ENCODE peak calls at places on chromosomes 16 and 17, in four cellular contexts. U is A673; Q is stimulated activated CD8-positive, alpha-beta memory T cell treated with anti-CD3 and anti-CD28 coated beads, Interleukin-15, amount 100 ng/mL, for 48 hours; J is A172. E is an unnamed sample.
A peak's percentile ranks its signal among the peaks of the same experiment; 100 is the strongest.

GRCh38 chr16:87438611-87438985 is 46.5 kb downstream of the MAP1LC3B start:
- DNase-seq in Q (no peak), U (no peak), J (no peak), E (no peak)

GRCh38 chr17:66589892-66590291 is 245.0 kb upstream of the CACNG5 start:
- DNase-seq in U (no peak), J (no peak), Q (no peak), E (no peak)

GRCh38 chr17:41784207-41784744 is 2.2 kb downstream of the JUP start:
- DNase-seq in J (peak; percentile 77), U (peak; percentile 18), Q (no peak), E (peak; percentile 72)

GRCh38 chr16:55922662-55923061 is 47.5 kb upstream of the CES5A start:
- DNase-seq in Q (no peak), U (no peak), J (no peak), E (no peak)

GRCh38 chr17:69975808-69976207 is 99.2 kb upstream of the KCNJ16 start:
- DNase-seq in Q (no peak), J (no peak), U (no peak), E (no peak)

GRCh38 chr16:86883583-86884188 is 305.3 kb downstream of the FOXL1 start:
- DNase-seq in J (no peak), Q (no peak), U (no peak), E (no peak)

GRCh38 chr17:4719146-4719545 is 8.7 kb downstream of the ARRB2 start:
- DNase-seq in J (no peak), U (no peak), Q (no peak), E (no peak)

GRCh38 chr17:29546834-29547233 is 20.0 kb downstream of the ABHD15 start:
- DNase-seq in J (no peak), Q (no peak), U (no peak), E (peak; percentile 25)

GRCh38 chr17:39104046-39104445 is 47.4 kb downstream of the PLXDC1 start:
- DNase-seq in U (no peak), J (no peak), Q (no peak), E (peak; percentile 57)

GRCh38 chr17:79315282-79316106 is 240.9 kb downstream of the ENGASE start:
- DNase-seq in J (no peak), U (peak; percentile 9), Q (no peak), E (no peak)

GRCh38 chr16:70483426-70483825 is 29.0 kb downstream of the FCSK start:
- DNase-seq in Q (no peak), U (no peak), J (no peak), E (no peak)

GRCh38 chr16:12255919-12256665 is 279.6 kb downstream of the SNX29 start:
- DNase-seq in J (no peak), Q (no peak), U (no peak), E (no peak)

GRCh38 chr17:80389011-80389995 is 25.7 kb upstream of the ENDOV start:
- DNase-seq in Q (no peak), U (no peak), J (no peak), E (peak; percentile 25)

GRCh38 chr17:75601057-75601987 is 13.7 kb downstream of the MYO15B start:
- DNase-seq in U (peak; percentile 79), J (peak; percentile 35), Q (no peak), E (peak; percentile 17)

GRCh38 chr16:56257260-56257659 is 66.0 kb downstream of the GNAO1 start:
- DNase-seq in U (no peak), Q (no peak), J (no peak), E (no peak)

GRCh38 chr17:37648555-37648954 is 5.3 kb upstream of the DDX52 start:
- DNase-seq in U (no peak), J (peak; percentile 65), Q (no peak), E (peak; percentile 88)

GRCh38 chr17:37710344-37710886 is 34.4 kb downstream of the HNF1B start:
- DNase-seq in Q (no peak), J (peak; percentile 68), U (peak; percentile 48), E (peak; percentile 60)

GRCh38 chr16:84585886-84586285 is 32.0 kb downstream of the COTL1 start:
- DNase-seq in J (no peak), Q (no peak), U (peak; percentile 33), E (peak; percentile 38)

GRCh38 chr16:6573577-6573976 is 759.1 kb upstream of the RBFOX1 start:
- DNase-seq in U (peak; percentile 35), Q (no peak), J (no peak), E (no peak)

GRCh38 chr16:75323198-75323597 is 71.8 kb upstream of the BCAR1 start:
- DNase-seq in J (no peak), Q (no peak), U (no peak), E (no peak)

GRCh38 chr17:66276328-66276937 is 26.0 kb upstream of the PRKCA start:
- DNase-seq in Q (no peak), U (no peak), J (peak; percentile 50), E (peak; percentile 56)

GRCh38 chr16:23255000-23255399 is 47.1 kb upstream of the SCNN1B start:
- DNase-seq in J (no peak), Q (no peak), U (no peak), E (no peak)

GRCh38 chr17:27049104-27049784 is 244.7 kb upstream of the WSB1 start:
- DNase-seq in J (peak; percentile 78), Q (peak; percentile 0), U (no peak), E (no peak)

GRCh38 chr17:76707985-76708807 is 2.6 kb downstream of the MXRA7 start:
- DNase-seq in Q (no peak), U (no peak), J (no peak), E (no peak)

GRCh38 chr17:13765701-13766100 is 164.0 kb upstream of the HS3ST3A1 start:
- DNase-seq in U (no peak), Q (no peak), J (no peak), E (no peak)

GRCh38 chr17:6710317-6710716 is 2.9 kb downstream of the SLC13A5 start:
- DNase-seq in J (no peak), U (peak; percentile 40), Q (no peak), E (no peak)

GRCh38 chr16:58021661-58022551 is 3.6 kb upstream of the MMP15 start:
- DNase-seq in Q (no peak), U (no peak), J (peak; percentile 36), E (peak; percentile 67)

GRCh38 chr16:81446318-81447275 is 2.0 kb downstream of the CMIP start:
- DNase-seq in J (no peak), Q (no peak), U (no peak), E (no peak)

GRCh38 chr16:88764913-88765349 is 20.1 kb downstream of the PIEZO1 start:
- DNase-seq in U (no peak), J (peak; percentile 94), Q (no peak), E (peak; percentile 64)

GRCh38 chr16:56874800-56875199 is 9.8 kb downstream of the SLC12A3 start:
- DNase-seq in U (no peak), J (no peak), Q (no peak), E (no peak)

GRCh38 chr17:8922451-8922850 is 43.1 kb downstream of the PIK3R5 start:
- DNase-seq in U (peak; percentile 31), J (peak; percentile 90), Q (no peak), E (peak; percentile 98)

GRCh38 chr17:70563301-70563820 is 394.0 kb downstream of the KCNJ2 start:
- DNase-seq in U (no peak), Q (no peak), J (no peak), E (peak; percentile 31)